ENCODE peak calls at places on chromosomes 16 and 17, in six cellular contexts. One of them, this sample, is unnamed.

GRCh38 chr16:75491876-75492275 is 3.4 kb downstream of the CHST6 start:
- DNase-seq in AG10803: no peak
- DNase-seq in germinal center: peak; percentile 18
- DNase-seq in dermis blood vessel endothelial cell: no peak
- DNase-seq in HFFc6: peak; percentile 65
- DNase-seq in neural progenitor cell: peak; percentile 35
- DNase-seq in this sample: no peak

GRCh38 chr17:82236142-82236971 is 7.5 kb downstream of the SLC16A3 start:
- DNase-seq in HFFc6: no peak
- DNase-seq in AG10803: no peak
- DNase-seq in dermis blood vessel endothelial cell: peak; percentile 69
- DNase-seq in neural progenitor cell: peak; percentile 86
- DNase-seq in germinal center: peak; percentile 67
- DNase-seq in this sample: peak; percentile 36

GRCh38 chr17:67531291-67531690 is 154.2 kb downstream of the PITPNC1 start:
- DNase-seq in germinal center: peak; percentile 24
- DNase-seq in neural progenitor cell: no peak
- DNase-seq in HFFc6: no peak
- DNase-seq in AG10803: no peak
- DNase-seq in dermis blood vessel endothelial cell: no peak
- DNase-seq in this sample: peak; percentile 42

GRCh38 chr17:43360376-43360738 is 38.4 kb upstream of the ARL4D start:
- DNase-seq in HFFc6: peak; percentile 97
- DNase-seq in dermis blood vessel endothelial cell: peak; percentile 92
- DNase-seq in neural progenitor cell: no peak
- DNase-seq in germinal center: peak; percentile 48
- DNase-seq in AG10803: peak; percentile 77
- DNase-seq in this sample: peak; percentile 76

GRCh38 chr17:38663125-38663751 is 11.5 kb downstream of the EPOP start:
- DNase-seq in germinal center: peak; percentile 63
- DNase-seq in neural progenitor cell: peak; percentile 95
- DNase-seq in dermis blood vessel endothelial cell: peak; percentile 75
- DNase-seq in AG10803: peak; percentile 32
- DNase-seq in HFFc6: peak; percentile 63
- DNase-seq in this sample: peak; percentile 50

GRCh38 chr17:15920758-15921239 is 24.1 kb upstream of the ADORA2B start:
- DNase-seq in neural progenitor cell: no peak
- DNase-seq in dermis blood vessel endothelial cell: peak; percentile 23
- DNase-seq in HFFc6: peak; percentile 96
- DNase-seq in AG10803: peak; percentile 90
- DNase-seq in germinal center: no peak
- DNase-seq in this sample: no peak

GRCh38 chr16:88993006-88993787 is 16.2 kb upstream of the CBFA2T3 start:
- DNase-seq in HFFc6: no peak
- DNase-seq in dermis blood vessel endothelial cell: no peak
- DNase-seq in AG10803: no peak
- DNase-seq in germinal center: peak; percentile 54
- DNase-seq in neural progenitor cell: peak; percentile 55
- DNase-seq in this sample: no peak

GRCh38 chr17:72117748-72118587 is 2.9 kb upstream of the SOX9 start:
- DNase-seq in AG10803: no peak
- DNase-seq in dermis blood vessel endothelial cell: no peak
- DNase-seq in neural progenitor cell: peak; percentile 67
- DNase-seq in germinal center: no peak
- DNase-seq in HFFc6: no peak
- DNase-seq in this sample: no peak

GRCh38 chr16:53924311-53924860 is 220.4 kb downstream of the FTO start:
- DNase-seq in AG10803: no peak
- DNase-seq in dermis blood vessel endothelial cell: no peak
- DNase-seq in neural progenitor cell: peak; percentile 40
- DNase-seq in HFFc6: no peak
- DNase-seq in germinal center: no peak
- DNase-seq in this sample: no peak

GRCh38 chr16:80150978-80151705 is 389.7 kb upstream of the DYNLRB2 start:
- DNase-seq in AG10803: peak; percentile 90
- DNase-seq in HFFc6: peak; percentile 80
- DNase-seq in neural progenitor cell: no peak
- DNase-seq in germinal center: no peak
- DNase-seq in dermis blood vessel endothelial cell: no peak
- DNase-seq in this sample: no peak

GRCh38 chr17:82339634-82340580 is 6.3 kb upstream of the SECTM1 start:
- DNase-seq in neural progenitor cell: no peak
- DNase-seq in HFFc6: no peak
- DNase-seq in dermis blood vessel endothelial cell: no peak
- DNase-seq in AG10803: peak; percentile 15
- DNase-seq in germinal center: no peak
- DNase-seq in this sample: no peak

GRCh38 chr16:29308644-29309546 is 97.6 kb downstream of the NPIPB11 start:
- DNase-seq in germinal center: no peak
- DNase-seq in HFFc6: no peak
- DNase-seq in neural progenitor cell: no peak
- DNase-seq in dermis blood vessel endothelial cell: no peak
- DNase-seq in AG10803: no peak
- DNase-seq in this sample: no peak

GRCh38 chr17:39194089-39194984 is 3.1 kb downstream of the CACNB1 start:
- DNase-seq in HFFc6: peak; percentile 43
- DNase-seq in neural progenitor cell: peak; percentile 81
- DNase-seq in germinal center: no peak
- DNase-seq in dermis blood vessel endothelial cell: peak; percentile 55
- DNase-seq in AG10803: peak; percentile 68
- DNase-seq in this sample: no peak

GRCh38 chr17:21194688-21195087 is 19.3 kb downstream of the TMEM11 start:
- DNase-seq in dermis blood vessel endothelial cell: no peak
- DNase-seq in HFFc6: no peak
- DNase-seq in neural progenitor cell: no peak
- DNase-seq in AG10803: peak; percentile 80
- DNase-seq in germinal center: no peak
- DNase-seq in this sample: no peak

GRCh38 chr17:48841395-48841831 is 10.6 kb downstream of the CALCOCO2 start:
- DNase-seq in germinal center: peak; percentile 37
- DNase-seq in neural progenitor cell: no peak
- DNase-seq in HFFc6: peak; percentile 46
- DNase-seq in dermis blood vessel endothelial cell: peak; percentile 74
- DNase-seq in AG10803: peak; percentile 71
- DNase-seq in this sample: peak; percentile 39

GRCh38 chr16:14151256-14152030 is 80.3 kb downstream of the MRTFB start:
- DNase-seq in AG10803: peak; percentile 73
- DNase-seq in germinal center: no peak
- DNase-seq in HFFc6: no peak
- DNase-seq in dermis blood vessel endothelial cell: no peak
- DNase-seq in neural progenitor cell: no peak
- DNase-seq in this sample: no peak

GRCh38 chr16:8924214-8924613 is 39.5 kb downstream of the USP7 start:
- DNase-seq in neural progenitor cell: no peak
- DNase-seq in HFFc6: no peak
- DNase-seq in germinal center: no peak
- DNase-seq in AG10803: no peak
- DNase-seq in dermis blood vessel endothelial cell: no peak
- DNase-seq in this sample: no peak

GRCh38 chr17:28475151-28475900 is 1.9 kb downstream of the SLC13A2 start:
- DNase-seq in neural progenitor cell: no peak
- DNase-seq in HFFc6: no peak
- DNase-seq in dermis blood vessel endothelial cell: no peak
- DNase-seq in germinal center: no peak
- DNase-seq in AG10803: no peak
- DNase-seq in this sample: no peak

GRCh38 chr16:681746-682427 is 1.7 kb downstream of the STUB1 start:
- DNase-seq in HFFc6: no peak
- DNase-seq in neural progenitor cell: no peak
- DNase-seq in dermis blood vessel endothelial cell: no peak
- DNase-seq in AG10803: no peak
- DNase-seq in germinal center: no peak
- DNase-seq in this sample: no peak

GRCh38 chr17:75088902-75089417 is 1.2 kb downstream of the SLC16A5 start:
- DNase-seq in HFFc6: peak; percentile 38
- DNase-seq in dermis blood vessel endothelial cell: peak; percentile 71
- DNase-seq in germinal center: no peak
- DNase-seq in AG10803: peak; percentile 44
- DNase-seq in neural progenitor cell: no peak
- DNase-seq in this sample: no peak

GRCh38 chr16:85759631-85760419 is 8.9 kb upstream of the C16orf74 start:
- DNase-seq in germinal center: peak; percentile 61
- DNase-seq in AG10803: no peak
- DNase-seq in dermis blood vessel endothelial cell: peak; percentile 53
- DNase-seq in HFFc6: no peak
- DNase-seq in neural progenitor cell: no peak
- DNase-seq in this sample: peak; percentile 54

GRCh38 chr16:35187665-35188225 is 1728.3 kb downstream of the TP53TG3F start:
- DNase-seq in neural progenitor cell: no peak
- DNase-seq in HFFc6: no peak
- DNase-seq in germinal center: no peak
- DNase-seq in AG10803: no peak
- DNase-seq in dermis blood vessel endothelial cell: no peak
- DNase-seq in this sample: no peak

GRCh38 chr17:74379495-74380085 is 12.3 kb downstream of the GPR142 start:
- DNase-seq in dermis blood vessel endothelial cell: peak; percentile 88
- DNase-seq in neural progenitor cell: peak; percentile 94
- DNase-seq in HFFc6: no peak
- DNase-seq in germinal center: peak; percentile 78
- DNase-seq in AG10803: peak; percentile 67
- DNase-seq in this sample: peak; percentile 64